ENCODE peak calls at places on chromosome 1, in five cellular contexts. P is ovary; H is activated CD4-positive, alpha-beta memory T cell treated with anti-CD3 and anti-CD28 coated beads, Interleukin-2, amount 10 ng/mL, durations not matched to agents 7 days and 5 days; M is activated T-helper 1 cell treated with anti-CD3 and anti-CD28 coated beads, Interleukin-12 subunit alpha, Interleukin-12 subunit beta, Interleukin-2, Interleukin-4 antibody, amounts not matched to agents 30 ng/mL and 10 ng/mL and 1 ng/mL, durations not matched to agents 14 hours and 24 hours and 36 hours; F is ACHN. G is an unnamed sample.

GRCh38 chr1:206892351-206892984 is 4.8 kb upstream of the IL24 start:
- DNase-seq in P (no peak), F (no peak), M (no peak), H (no peak), G (no peak)

GRCh38 chr1:30682396-30683275 is 40.7 kb downstream of the MATN1 start:
- DNase-seq in H (no peak), M (no peak), F (no peak), P (no peak), G (no peak)

GRCh38 chr1:11990303-11991032 is 10.2 kb downstream of the MFN2 start:
- DNase-seq in F (no peak), M (no peak), H (no peak), P (no peak), G (no peak)

GRCh38 chr1:31627930-31628421 is 10.5 kb downstream of the HCRTR1 start:
- DNase-seq in M (no peak), F (no peak), P (no peak), H (no peak), G (no peak)

GRCh38 chr1:10694633-10695627 is 101.5 kb downstream of the CASZ1 start:
- DNase-seq in H (peak), F (peak), P (peak), M (peak), G (peak)

GRCh38 chr1:62725981-62726588 is 37.9 kb upstream of the DOCK7 start:
- DNase-seq in F (no peak), P (no peak), H (no peak), M (no peak), G (no peak)

GRCh38 chr1:53470155-53470554 is 11.0 kb downstream of the DMRTB1 start:
- DNase-seq in P (peak), M (no peak), F (no peak), H (no peak), G (peak)

GRCh38 chr1:90850181-90850924 is 133.3 kb upstream of the BARHL2 start:
- DNase-seq in F (no peak), P (peak), M (no peak), H (no peak), G (peak)

GRCh38 chr1:18611311-18611710 is 19.3 kb upstream of the PAX7 start:
- DNase-seq in F (no peak), P (no peak), H (no peak), M (no peak), G (no peak)

GRCh38 chr1:201888282-201889033 is at the start of gene SHISA4:
- DNase-seq in P (peak), F (peak), H (peak), M (peak), G (no peak)

GRCh38 chr1:6386371-6386949 is 7.1 kb downstream of the ACOT7 start:
- DNase-seq in P (no peak), M (no peak), F (peak), H (no peak), G (no peak)

GRCh38 chr1:25668931-25669573 is 52.5 kb downstream of the MAN1C1 start:
- DNase-seq in M (no peak), F (no peak), P (no peak), H (no peak), G (no peak)

GRCh38 chr1:96703186-96703585 is 18.4 kb upstream of the PTBP2 start:
- DNase-seq in P (no peak), H (no peak), F (no peak), M (no peak), G (no peak)

GRCh38 chr1:8027748-8028631 is 1.9 kb upstream of the ERRFI1 start:
- DNase-seq in H (no peak), F (no peak), M (no peak), P (no peak), G (no peak)

GRCh38 chr1:212946872-212947271 is 3.5 kb upstream of the VASH2 start:
- DNase-seq in M (no peak), P (no peak), H (no peak), F (no peak), G (no peak)

GRCh38 chr1:21703318-21703963 is 34.3 kb upstream of the RAP1GAP start:
- DNase-seq in F (peak), M (no peak), P (no peak), H (no peak), G (peak)

GRCh38 chr1:170929412-170929834 is 5.9 kb upstream of the MROH9 start:
- DNase-seq in H (no peak), P (no peak), M (no peak), F (no peak), G (no peak)

GRCh38 chr1:8629241-8630091 is 188.0 kb downstream of the RERE start:
- DNase-seq in M (no peak), F (no peak), P (no peak), H (no peak), G (no peak)

GRCh38 chr1:17881761-17882160 is 126.6 kb downstream of the ACTL8 start:
- DNase-seq in H (no peak), P (no peak), F (no peak), M (no peak), G (no peak)

GRCh38 chr1:193237381-193237978 is 51.1 kb upstream of the B3GALT2 start:
- DNase-seq in M (no peak), P (no peak), F (no peak), H (no peak), G (peak)

GRCh38 chr1:6358757-6359567 is 34.6 kb downstream of the ACOT7 start:
- DNase-seq in H (peak), P (peak), M (peak), F (no peak), G (no peak)